ENCODE peak calls at places on chromosomes 6 and 20, in ten cellular contexts. J, O, Z, V, N, P, A, B, X and R are unnamed samples.

GRCh38 chr20:60055740-60056139 is 97.5 kb downstream of the CDH26 start:
- DNase-seq in V (no peak), N (peak), B (peak), P (no peak), Z (no peak), X (no peak), J (no peak), O (no peak), A (no peak), R (no peak)

GRCh38 chr6:48817714-48818113 is 645.3 kb downstream of the MMUT start:
- DNase-seq in A (no peak), Z (no peak), V (no peak), P (no peak), O (no peak), N (no peak), J (no peak), B (no peak), X (no peak), R (no peak)

GRCh38 chr6:170177383-170178265 is 113.3 kb downstream of the DLL1 start:
- DNase-seq in V (no peak), N (no peak), X (no peak), J (no peak), O (no peak), P (no peak), A (no peak), B (no peak), Z (no peak), R (no peak)

GRCh38 chr20:19888269-19888669 is 128.9 kb upstream of the NAA20 start:
- DNase-seq in Z (no peak), P (peak), O (no peak), A (peak), B (peak), V (no peak), J (no peak), X (peak), N (no peak), R (no peak)

GRCh38 chr20:44083220-44083933 is 103.6 kb downstream of the JPH2 start:
- DNase-seq in N (no peak), X (peak), V (no peak), A (no peak), J (peak), O (no peak), B (no peak), Z (peak), P (no peak), R (no peak)

GRCh38 chr6:108798672-108799355 is 49.4 kb upstream of the ARMC2 start:
- DNase-seq in J (no peak), X (no peak), B (peak), A (no peak), N (peak), Z (no peak), V (no peak), P (peak), O (no peak), R (no peak)

GRCh38 chr6:158818580-158819212 is 472 bp downstream of the EZR start:
- DNase-seq in O (no peak), J (peak), B (peak), V (no peak), A (peak), N (peak), P (peak), Z (peak), X (peak), R (no peak)

GRCh38 chr6:30752164-30752927 is 8.0 kb upstream of the IER3 start:
- DNase-seq in P (no peak), Z (peak), O (no peak), X (peak), V (peak), N (no peak), B (peak), A (no peak), J (peak), R (peak)

GRCh38 chr6:12886961-12887775 is 170.6 kb downstream of the PHACTR1 start:
- DNase-seq in O (no peak), A (no peak), Z (no peak), N (no peak), B (no peak), X (no peak), V (no peak), P (no peak), J (no peak), R (peak)

GRCh38 chr6:16564430-16564829 is 196.8 kb downstream of the ATXN1 start:
- DNase-seq in O (no peak), P (no peak), V (no peak), X (no peak), N (no peak), B (no peak), A (no peak), Z (no peak), J (peak), R (no peak)

GRCh38 chr6:106146852-106147351 is 60.8 kb downstream of the PRDM1 start:
- DNase-seq in N (no peak), J (no peak), P (no peak), B (no peak), A (no peak), Z (peak), X (no peak), V (no peak), O (peak), R (no peak)

GRCh38 chr6:140960566-140960965 is 1172.2 kb upstream of the GJE1 start:
- DNase-seq in B (no peak), A (no peak), J (no peak), P (no peak), O (no peak), N (no peak), V (no peak), X (no peak), Z (no peak), R (no peak)

GRCh38 chr6:137625100-137625661 is 131.0 kb upstream of the OLIG3 start:
- DNase-seq in V (no peak), P (no peak), Z (no peak), A (no peak), B (no peak), N (no peak), X (no peak), J (no peak), O (no peak), R (no peak)

GRCh38 chr20:35305682-35306556 is 13.7 kb upstream of the FAM83C start:
- DNase-seq in V (peak), O (no peak), X (peak), J (peak), N (peak), Z (peak), A (no peak), B (peak), P (peak), R (no peak)